ENCODE peak calls at places on chromosomes 2 and 18, in nine cellular contexts. E is NCI-H1105 treated with DMSO at 0.1 percent for 48 hours, C is glutamatergic neuron, Z is 8988T, T is spleen, P is suprapubic skin, F is AG10803, N is GM13977, J is cardiac fibroblast. K is an unnamed sample.

GRCh38 chr2:121199281-121200010 is 85.6 kb downstream of the TFCP2L1 start:
- DNase-seq in P (peak; percentile 47), T (peak; percentile 68), C (no peak), E (no peak), N (no peak), Z (no peak), J (no peak), F (no peak), K (no peak)

GRCh38 chr2:38375711-38376345 is 1.2 kb downstream of the ATL2 start:
- DNase-seq in Z (no peak), J (peak; percentile 33), C (no peak), F (no peak), N (no peak), T (no peak), P (no peak), E (no peak), K (no peak)

GRCh38 chr2:25960920-25961319 is 21.4 kb downstream of the KIF3C start:
- DNase-seq in Z (no peak), C (no peak), P (no peak), E (no peak), J (peak; percentile 81), N (no peak), T (no peak), F (peak; percentile 22), K (no peak)

GRCh38 chr2:32284321-32284720 is 6.6 kb downstream of the YIPF4 start:
- DNase-seq in P (no peak), N (no peak), Z (no peak), J (peak; percentile 56), T (no peak), E (no peak), C (no peak), F (no peak), K (no peak)

GRCh38 chr2:152863826-152864225 is 145.4 kb downstream of the ARL6IP6 start:
- DNase-seq in T (no peak), J (no peak), E (no peak), C (no peak), N (no peak), F (no peak), Z (no peak), P (no peak), K (no peak)

GRCh38 chr2:135573620-135574019 is 42.3 kb downstream of the R3HDM1 start:
- DNase-seq in C (no peak), T (no peak), J (no peak), F (no peak), Z (no peak), P (no peak), N (no peak), E (no peak), K (no peak)

GRCh38 chr2:83874712-83875430 is 584.2 kb downstream of the SUCLG1 start:
- DNase-seq in N (no peak), T (peak; percentile 61), J (no peak), Z (no peak), P (no peak), F (no peak), E (no peak), C (no peak), K (no peak)

GRCh38 chr2:69499966-69500365 is 62.7 kb upstream of the NFU1 start:
- DNase-seq in J (no peak), F (no peak), N (no peak), E (no peak), Z (no peak), P (no peak), C (no peak), T (no peak), K (no peak)

GRCh38 chr2:88059979-88060906 is 4.7 kb upstream of the KRCC1 start:
- DNase-seq in T (no peak), F (peak; percentile 40), J (peak; percentile 52), E (peak; percentile 68), N (peak; percentile 76), Z (peak; percentile 53), P (no peak), C (no peak), K (peak; percentile 15)

GRCh38 chr2:206211657-206212255 is 52.1 kb downstream of the EEF1B2 start:
- DNase-seq in F (peak; percentile 82), J (peak; percentile 85), T (no peak), P (no peak), N (no peak), E (no peak), Z (no peak), C (no peak), K (peak; percentile 26)

GRCh38 chr2:206915136-206915535 is 24.2 kb upstream of the CPO start:
- DNase-seq in P (no peak), Z (peak; percentile 9), T (no peak), N (peak; percentile 9), E (no peak), J (peak; percentile 96), F (peak; percentile 79), C (no peak), K (peak; percentile 64)

GRCh38 chr2:120398961-120399888 is 53.3 kb downstream of the INHBB start:
- DNase-seq in T (peak; percentile 51), P (peak; percentile 66), J (no peak), F (no peak), C (no peak), Z (no peak), N (no peak), E (no peak), K (peak; percentile 100)

GRCh38 chr2:223545830-223546229 is 56.3 kb downstream of the SCG2 start:
- DNase-seq in C (peak; percentile 68), F (no peak), N (no peak), Z (no peak), T (no peak), J (no peak), P (no peak), E (no peak), K (no peak)

GRCh38 chr2:99822487-99823218 is 319.7 kb downstream of the AFF3 start:
- DNase-seq in N (no peak), J (no peak), P (no peak), T (no peak), Z (no peak), F (no peak), E (no peak), C (no peak), K (no peak)

GRCh38 chr2:33291278-33292013 is 185.0 kb upstream of the RASGRP3 start:
- DNase-seq in N (no peak), F (peak; percentile 93), C (no peak), J (peak; percentile 79), T (no peak), Z (no peak), P (no peak), E (peak; percentile 71), K (no peak)

GRCh38 chr2:232137748-232138147 is 176.2 kb downstream of the DIS3L2 start:
- DNase-seq in J (no peak), F (no peak), N (no peak), Z (no peak), P (no peak), C (no peak), E (no peak), T (no peak), K (no peak)

GRCh38 chr18:53698907-53699306 is 525.6 kb downstream of the MBD2 start:
- DNase-seq in N (peak; percentile 29), C (peak; percentile 69), J (peak; percentile 48), T (no peak), E (peak; percentile 58), P (no peak), Z (no peak), F (peak; percentile 37), K (no peak)